ENCODE peak calls at places on chromosomes 13 and 19, in five cellular contexts. B is Karpas-422, S is mesothelial cell of epicardium, Z is IMR-90, H is left ventricle myocardium inferior. A is an unnamed sample.

GRCh38 chr19:7069904-7070226 is 362 bp downstream of the ZNF557 start:
- DNase-seq in B (no peak), Z (no peak), H (no peak), S (no peak), A (no peak)

GRCh38 chr19:41871573-41872383 is 5.3 kb upstream of the CD79A start:
- DNase-seq in B (peak), S (no peak), H (peak), Z (no peak), A (no peak)

GRCh38 chr19:35039881-35040456 is 1.6 kb upstream of the HPN start:
- DNase-seq in Z (no peak), B (no peak), S (no peak), H (no peak), A (no peak)

GRCh38 chr19:51257471-51257870 is 6.6 kb downstream of the SIGLECL1 start:
- DNase-seq in S (no peak), B (no peak), H (no peak), Z (no peak), A (no peak)

GRCh38 chr13:54758795-54759194 is 1730.2 kb downstream of the OLFM4 start:
- DNase-seq in Z (no peak), B (no peak), S (no peak), H (no peak), A (peak)

GRCh38 chr13:111407381-111408131 is 87.1 kb downstream of the TEX29 start:
- DNase-seq in S (no peak), B (peak), Z (no peak), H (no peak), A (no peak)

GRCh38 chr13:44084146-44084545 is 204.4 kb downstream of the LACC1 start:
- DNase-seq in B (no peak), S (no peak), Z (no peak), H (no peak), A (no peak)

GRCh38 chr13:44697058-44697457 is 120.9 kb upstream of the TSC22D1 start:
- DNase-seq in B (no peak), S (no peak), H (no peak), Z (no peak), A (no peak)

A was measured in HT1080.